ENCODE peak calls at places on chromosomes 11 and 22, in seven cellular contexts. One of them, this sample, is unnamed.

GRCh38 chr11:36619502-36619901 is 21.5 kb upstream of the RAG2 start:
- DNase-seq in GM12891: no peak
- DNase-seq in endothelial cell of umbilical vein: peak; percentile 72
- DNase-seq in transverse colon: no peak
- DNase-seq in adrenal gland: no peak
- DNase-seq in heart left ventricle: no peak
- DNase-seq in ovary: no peak
- DNase-seq in this sample: no peak

GRCh38 chr11:7451520-7451919 is 33.8 kb upstream of the OLFML1 start:
- DNase-seq in GM12891: no peak
- DNase-seq in endothelial cell of umbilical vein: no peak
- DNase-seq in transverse colon: no peak
- DNase-seq in adrenal gland: no peak
- DNase-seq in heart left ventricle: no peak
- DNase-seq in ovary: no peak
- DNase-seq in this sample: no peak

GRCh38 chr22:44452531-44453420 is 45.3 kb downstream of the RTL6 start:
- DNase-seq in GM12891: no peak
- DNase-seq in endothelial cell of umbilical vein: no peak
- DNase-seq in transverse colon: no peak
- DNase-seq in adrenal gland: no peak
- DNase-seq in heart left ventricle: no peak
- DNase-seq in ovary: no peak
- DNase-seq in this sample: no peak

GRCh38 chr11:26931248-26931631 is 62.7 kb upstream of the FIBIN start:
- DNase-seq in GM12891: no peak
- DNase-seq in endothelial cell of umbilical vein: no peak
- DNase-seq in transverse colon: no peak
- DNase-seq in adrenal gland: no peak
- DNase-seq in heart left ventricle: peak; percentile 54
- DNase-seq in ovary: no peak
- DNase-seq in this sample: no peak

GRCh38 chr11:111606986-111607385 is 4.7 kb downstream of the SIK2 start:
- DNase-seq in GM12891: no peak
- DNase-seq in endothelial cell of umbilical vein: no peak
- DNase-seq in transverse colon: no peak
- DNase-seq in adrenal gland: no peak
- DNase-seq in heart left ventricle: no peak
- DNase-seq in ovary: no peak
- DNase-seq in this sample: no peak

GRCh38 chr11:119797137-119797611 is 68.2 kb upstream of the NECTIN1 start:
- DNase-seq in GM12891: no peak
- DNase-seq in endothelial cell of umbilical vein: no peak
- DNase-seq in transverse colon: no peak
- DNase-seq in adrenal gland: no peak
- DNase-seq in heart left ventricle: no peak
- DNase-seq in ovary: no peak
- DNase-seq in this sample: no peak

GRCh38 chr22:41657709-41658108 is 31.0 kb downstream of the SNU13 start:
- DNase-seq in GM12891: no peak
- DNase-seq in endothelial cell of umbilical vein: no peak
- DNase-seq in transverse colon: no peak
- DNase-seq in adrenal gland: no peak
- DNase-seq in heart left ventricle: no peak
- DNase-seq in ovary: no peak
- DNase-seq in this sample: no peak

GRCh38 chr11:107665016-107665415 is 46.8 kb downstream of the SLN start:
- DNase-seq in GM12891: no peak
- DNase-seq in endothelial cell of umbilical vein: no peak
- DNase-seq in transverse colon: no peak
- DNase-seq in adrenal gland: no peak
- DNase-seq in heart left ventricle: no peak
- DNase-seq in ovary: no peak
- DNase-seq in this sample: no peak

GRCh38 chr11:130389315-130389935 is 39.0 kb downstream of the ADAMTS8 start:
- DNase-seq in GM12891: no peak
- DNase-seq in endothelial cell of umbilical vein: no peak
- DNase-seq in transverse colon: peak; percentile 63
- DNase-seq in adrenal gland: no peak
- DNase-seq in heart left ventricle: no peak
- DNase-seq in ovary: no peak
- DNase-seq in this sample: no peak

GRCh38 chr11:116641561-116642045 is 131.2 kb downstream of the BUD13 start:
- DNase-seq in GM12891: peak; percentile 58
- DNase-seq in endothelial cell of umbilical vein: peak; percentile 29
- DNase-seq in transverse colon: peak; percentile 41
- DNase-seq in adrenal gland: peak; percentile 27
- DNase-seq in heart left ventricle: no peak
- DNase-seq in ovary: peak; percentile 23
- DNase-seq in this sample: peak; percentile 34

DNA sequence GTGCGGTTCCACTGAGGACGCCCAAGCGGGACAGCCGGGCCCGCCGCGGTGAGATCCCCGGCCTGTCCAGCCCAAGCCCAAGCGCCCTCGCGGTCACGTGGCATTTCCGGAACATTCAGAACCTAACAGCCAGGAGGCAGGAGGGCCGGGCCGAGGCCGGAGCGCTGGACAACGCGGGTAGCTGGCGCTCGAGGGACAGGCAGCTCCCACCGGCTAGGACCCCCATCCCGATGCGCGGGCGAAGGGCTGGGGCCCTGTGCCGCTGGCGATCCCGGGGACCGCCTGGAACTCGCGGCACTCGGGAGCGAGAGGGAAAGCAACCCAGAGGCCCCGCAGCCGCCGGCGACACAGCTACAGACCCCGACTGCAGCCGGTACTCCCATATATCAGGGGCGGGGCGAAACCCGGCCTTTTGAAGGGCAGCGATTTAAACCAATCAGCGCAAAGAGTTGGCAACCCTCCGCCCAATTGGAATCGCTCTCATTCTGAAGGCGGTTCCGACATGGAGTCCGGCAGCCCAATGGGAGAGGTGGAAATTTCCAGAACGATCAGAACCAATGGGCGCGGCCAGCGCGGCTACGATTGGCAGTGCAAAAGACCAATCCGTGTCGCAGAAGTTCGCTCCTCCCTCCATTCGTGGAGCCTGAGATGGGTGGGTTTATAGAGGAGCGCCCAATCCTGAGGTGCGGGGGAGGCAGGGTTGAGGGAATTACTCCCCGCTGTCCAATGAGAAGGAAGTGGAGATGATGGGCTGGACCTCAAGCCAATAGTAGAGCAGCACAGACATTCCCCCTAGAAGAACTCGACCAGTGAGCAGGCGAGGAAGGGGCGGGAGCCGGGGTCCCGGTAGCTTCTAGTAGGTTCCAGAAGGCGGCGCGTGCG is at the start of gene STIP1:
- DNase-seq in GM12891: peak; percentile 95
- DNase-seq in endothelial cell of umbilical vein: peak; percentile 100
- DNase-seq in transverse colon: peak; percentile 99
- DNase-seq in adrenal gland: peak; percentile 100
- DNase-seq in heart left ventricle: peak; percentile 98
- DNase-seq in ovary: peak; percentile 99
- DNase-seq in this sample: peak; percentile 99
- TF ChIP-seq POLR2A in GM12891: peak; percentile 91
- TF ChIP-seq POLR2A in endothelial cell of umbilical vein: peak; percentile 97
- TF ChIP-seq POLR2A in transverse colon: peak; percentile 98
- TF ChIP-seq POLR2A in adrenal gland: peak; percentile 98
- TF ChIP-seq POLR2A in heart left ventricle: peak; percentile 99
- TF ChIP-seq POLR2A in ovary: peak; percentile 97
- TF ChIP-seq POLR2A in this sample: peak; percentile 100

GRCh38 chr22:46053563-46054090 is 76.7 kb upstream of the WNT7B start:
- DNase-seq in GM12891: peak; percentile 57
- DNase-seq in endothelial cell of umbilical vein: peak; percentile 64
- DNase-seq in transverse colon: peak; percentile 84
- DNase-seq in adrenal gland: peak; percentile 77
- DNase-seq in heart left ventricle: peak; percentile 91
- DNase-seq in ovary: peak; percentile 85
- DNase-seq in this sample: peak; percentile 80
- TF ChIP-seq POLR2A in GM12891: no peak
- TF ChIP-seq POLR2A in endothelial cell of umbilical vein: no peak
- TF ChIP-seq POLR2A in transverse colon: peak; percentile 43
- TF ChIP-seq POLR2A in adrenal gland: peak; percentile 32
- TF ChIP-seq POLR2A in heart left ventricle: peak; percentile 56
- TF ChIP-seq POLR2A in ovary: no peak
- TF ChIP-seq POLR2A in this sample: peak; percentile 42

GRCh38 chr11:100895449-100895848 is 208.4 kb downstream of the ARHGAP42 start:
- DNase-seq in GM12891: no peak
- DNase-seq in endothelial cell of umbilical vein: no peak
- DNase-seq in transverse colon: no peak
- DNase-seq in adrenal gland: no peak
- DNase-seq in heart left ventricle: no peak
- DNase-seq in ovary: no peak
- DNase-seq in this sample: no peak
- TF ChIP-seq POLR2A in GM12891: no peak
- TF ChIP-seq POLR2A in endothelial cell of umbilical vein: no peak
- TF ChIP-seq POLR2A in transverse colon: no peak
- TF ChIP-seq POLR2A in adrenal gland: no peak
- TF ChIP-seq POLR2A in heart left ventricle: no peak
- TF ChIP-seq POLR2A in ovary: no peak
- TF ChIP-seq POLR2A in this sample: no peak

GRCh38 chr11:85663781-85664560 is 958 bp downstream of the CREBZF start:
- DNase-seq in GM12891: peak; percentile 59
- DNase-seq in endothelial cell of umbilical vein: peak; percentile 66
- DNase-seq in transverse colon: peak; percentile 87
- DNase-seq in adrenal gland: peak; percentile 76
- DNase-seq in heart left ventricle: peak; percentile 90
- DNase-seq in ovary: peak; percentile 69
- DNase-seq in this sample: peak; percentile 61
- TF ChIP-seq POLR2A in GM12891: peak; percentile 60
- TF ChIP-seq POLR2A in endothelial cell of umbilical vein: no peak
- TF ChIP-seq POLR2A in transverse colon: no peak
- TF ChIP-seq POLR2A in adrenal gland: peak; percentile 7
- TF ChIP-seq POLR2A in heart left ventricle: no peak
- TF ChIP-seq POLR2A in ovary: no peak
- TF ChIP-seq POLR2A in this sample: no peak

DNA sequence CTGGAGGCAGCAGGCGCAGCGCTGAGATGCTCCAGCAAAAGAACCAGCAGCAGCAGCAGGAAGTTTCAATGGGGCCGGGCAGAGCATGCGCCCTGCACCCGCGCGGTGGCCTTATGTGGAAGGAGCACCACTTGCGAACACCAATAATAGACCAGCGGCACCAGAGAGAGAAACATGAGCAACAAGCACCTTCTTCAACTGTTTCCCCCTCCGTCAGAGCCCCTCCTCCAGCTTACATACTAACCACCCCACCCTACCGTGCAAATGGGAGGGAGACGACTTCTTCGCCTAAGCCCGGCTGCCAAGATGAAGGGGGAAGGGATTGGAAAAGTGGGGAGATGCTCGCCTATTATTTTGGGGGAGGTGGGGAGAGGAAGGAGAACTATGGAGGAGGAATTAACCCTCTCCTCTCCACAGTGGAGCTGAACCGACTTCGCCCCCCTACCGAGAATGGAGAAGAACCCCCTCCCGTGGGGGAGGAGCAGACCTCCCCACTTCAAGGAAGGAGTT is 1.1 kb downstream of the RSF1 start:
- DNase-seq in GM12891: peak; percentile 44
- DNase-seq in endothelial cell of umbilical vein: peak; percentile 89
- DNase-seq in transverse colon: peak; percentile 89
- DNase-seq in adrenal gland: peak; percentile 86
- DNase-seq in heart left ventricle: peak; percentile 90
- DNase-seq in ovary: peak; percentile 71
- DNase-seq in this sample: peak; percentile 73
- TF ChIP-seq POLR2A in GM12891: peak; percentile 44
- TF ChIP-seq POLR2A in endothelial cell of umbilical vein: no peak
- TF ChIP-seq POLR2A in transverse colon: peak; percentile 49
- TF ChIP-seq POLR2A in adrenal gland: peak; percentile 41
- TF ChIP-seq POLR2A in heart left ventricle: peak; percentile 76
- TF ChIP-seq POLR2A in ovary: peak; percentile 30
- TF ChIP-seq POLR2A in this sample: peak; percentile 52

GRCh38 chr11:12066799-12067508 is 43.4 kb upstream of the MICAL2 start:
- DNase-seq in GM12891: no peak
- DNase-seq in endothelial cell of umbilical vein: no peak
- DNase-seq in transverse colon: peak; percentile 67
- DNase-seq in adrenal gland: no peak
- DNase-seq in heart left ventricle: no peak
- DNase-seq in ovary: no peak
- DNase-seq in this sample: peak; percentile 62
- TF ChIP-seq POLR2A in GM12891: no peak
- TF ChIP-seq POLR2A in endothelial cell of umbilical vein: no peak
- TF ChIP-seq POLR2A in transverse colon: no peak
- TF ChIP-seq POLR2A in adrenal gland: no peak
- TF ChIP-seq POLR2A in heart left ventricle: no peak
- TF ChIP-seq POLR2A in ovary: no peak
- TF ChIP-seq POLR2A in this sample: no peak

GRCh38 chr11:94493443-94494199 is at the start of the genes ANKRD49 and MRE11:
- DNase-seq in GM12891: peak; percentile 64
- DNase-seq in endothelial cell of umbilical vein: peak; percentile 100
- DNase-seq in transverse colon: peak; percentile 98
- DNase-seq in adrenal gland: peak; percentile 98
- DNase-seq in heart left ventricle: peak; percentile 97
- DNase-seq in ovary: peak; percentile 95
- DNase-seq in this sample: peak; percentile 97
- TF ChIP-seq POLR2A in GM12891: peak; percentile 79
- TF ChIP-seq POLR2A in endothelial cell of umbilical vein: peak; percentile 62
- TF ChIP-seq POLR2A in transverse colon: peak; percentile 78
- TF ChIP-seq POLR2A in adrenal gland: peak; percentile 21
- TF ChIP-seq POLR2A in heart left ventricle: peak; percentile 66
- TF ChIP-seq POLR2A in ovary: peak; percentile 63
- TF ChIP-seq POLR2A in this sample: no peak

GRCh38 chr11:10898763-10899541 is 41.1 kb upstream of the ZBED5 start:
- DNase-seq in GM12891: no peak
- DNase-seq in endothelial cell of umbilical vein: no peak
- DNase-seq in transverse colon: no peak
- DNase-seq in adrenal gland: peak; percentile 16
- DNase-seq in heart left ventricle: no peak
- DNase-seq in ovary: no peak
- DNase-seq in this sample: no peak
- TF ChIP-seq POLR2A in GM12891: no peak
- TF ChIP-seq POLR2A in endothelial cell of umbilical vein: no peak
- TF ChIP-seq POLR2A in transverse colon: no peak
- TF ChIP-seq POLR2A in adrenal gland: no peak
- TF ChIP-seq POLR2A in heart left ventricle: no peak
- TF ChIP-seq POLR2A in ovary: no peak
- TF ChIP-seq POLR2A in this sample: no peak

DNA sequence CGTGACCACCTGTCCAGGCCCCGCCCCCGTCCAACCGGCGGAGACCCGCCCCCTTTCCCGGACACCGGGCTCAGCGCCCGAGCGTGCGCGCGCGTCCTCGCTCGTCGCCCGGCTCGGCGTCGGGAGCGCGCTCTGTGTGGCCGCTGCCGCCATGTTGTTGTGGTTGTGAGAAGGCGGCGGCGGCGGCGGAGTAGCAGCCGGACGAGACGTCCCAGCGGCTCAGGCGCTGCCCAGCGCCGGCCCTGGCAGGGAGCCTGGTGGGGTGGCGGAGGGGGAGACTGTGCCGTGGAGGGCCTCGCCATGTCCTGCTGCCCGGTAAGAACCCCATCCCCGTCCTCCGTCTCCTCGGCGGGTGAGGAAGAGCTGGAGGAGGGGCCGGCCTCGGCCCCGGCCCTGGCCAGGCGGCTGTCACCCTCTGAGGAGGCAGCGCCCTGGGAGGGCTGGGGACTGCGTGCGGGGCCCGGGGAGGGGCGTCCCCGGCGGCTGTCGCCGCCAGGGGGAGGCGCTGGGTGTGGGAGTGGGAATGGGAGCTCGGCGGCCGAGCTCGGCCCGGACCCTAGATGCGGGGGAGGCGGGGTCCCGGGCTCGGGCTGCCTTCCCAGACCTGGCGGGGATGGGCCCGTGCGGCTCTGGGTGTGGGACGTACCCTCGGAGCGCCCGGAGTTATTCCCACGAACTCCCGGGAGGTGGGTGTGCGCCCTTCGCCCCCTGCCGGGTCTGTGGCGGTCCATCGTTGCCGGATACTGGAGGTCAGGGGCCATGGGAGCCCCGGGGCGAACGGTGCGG is at the start of gene MTMR3:
- DNase-seq in GM12891: peak; percentile 74
- DNase-seq in endothelial cell of umbilical vein: peak; percentile 91
- DNase-seq in transverse colon: peak; percentile 98
- DNase-seq in adrenal gland: peak; percentile 92
- DNase-seq in heart left ventricle: peak; percentile 97
- DNase-seq in ovary: peak; percentile 97
- DNase-seq in this sample: peak; percentile 95
- TF ChIP-seq POLR2A in GM12891: peak; percentile 33
- TF ChIP-seq POLR2A in endothelial cell of umbilical vein: no peak
- TF ChIP-seq POLR2A in transverse colon: peak; percentile 82
- TF ChIP-seq POLR2A in adrenal gland: peak; percentile 67
- TF ChIP-seq POLR2A in heart left ventricle: peak; percentile 64
- TF ChIP-seq POLR2A in ovary: peak; percentile 64
- TF ChIP-seq POLR2A in this sample: peak; percentile 79